ENCODE peak calls at places on chromosomes 13 and 19, in ten cellular contexts. One of them, this sample, is unnamed.

GRCh38 chr13:79775830-79776229 is 294.9 kb downstream of the NDFIP2 start:
- DNase-seq in AG09319: peak; percentile 49
- DNase-seq in stomach: peak; percentile 29
- DNase-seq in astrocyte: peak; percentile 72
- DNase-seq in fibroblast of mammary gland: peak; percentile 80
- DNase-seq in MCF 10A: peak; percentile 58
- DNase-seq in pancreas: no peak
- DNase-seq in IMR-90: peak; percentile 87
- DNase-seq in astrocyte of the spinal cord: peak; percentile 83
- DNase-seq in fibroblast of the aortic adventitia: peak; percentile 90
- DNase-seq in this sample: peak; percentile 68

GRCh38 chr19:388691-389090 is 20.3 kb downstream of the C2CD4C start:
- DNase-seq in stomach: no peak
- DNase-seq in astrocyte of the spinal cord: no peak
- DNase-seq in fibroblast of mammary gland: no peak
- DNase-seq in astrocyte: no peak
- DNase-seq in pancreas: no peak
- DNase-seq in fibroblast of the aortic adventitia: no peak
- DNase-seq in AG09319: no peak
- DNase-seq in MCF 10A: no peak
- DNase-seq in IMR-90: no peak
- DNase-seq in this sample: no peak

GRCh38 chr19:5041168-5042038 is 72.5 kb downstream of the KDM4B start:
- DNase-seq in AG09319: no peak
- DNase-seq in stomach: no peak
- DNase-seq in fibroblast of mammary gland: peak; percentile 47
- DNase-seq in pancreas: no peak
- DNase-seq in fibroblast of the aortic adventitia: peak; percentile 48
- DNase-seq in MCF 10A: no peak
- DNase-seq in astrocyte: no peak
- DNase-seq in IMR-90: no peak
- DNase-seq in astrocyte of the spinal cord: no peak
- DNase-seq in this sample: no peak

GRCh38 chr19:41785653-41786052 is 10.7 kb upstream of the CEACAM3 start:
- DNase-seq in AG09319: peak; percentile 10
- DNase-seq in astrocyte of the spinal cord: peak; percentile 62
- DNase-seq in fibroblast of the aortic adventitia: peak; percentile 72
- DNase-seq in astrocyte: peak; percentile 48
- DNase-seq in IMR-90: peak; percentile 65
- DNase-seq in pancreas: peak; percentile 45
- DNase-seq in stomach: peak; percentile 73
- DNase-seq in MCF 10A: peak; percentile 87
- DNase-seq in fibroblast of mammary gland: peak; percentile 75
- DNase-seq in this sample: peak; percentile 87

GRCh38 chr13:73767747-73768315 is 366.4 kb downstream of the KLF12 start:
- DNase-seq in astrocyte: no peak
- DNase-seq in stomach: no peak
- DNase-seq in MCF 10A: peak; percentile 16
- DNase-seq in pancreas: no peak
- DNase-seq in astrocyte of the spinal cord: no peak
- DNase-seq in fibroblast of mammary gland: no peak
- DNase-seq in AG09319: no peak
- DNase-seq in fibroblast of the aortic adventitia: no peak
- DNase-seq in IMR-90: no peak
- DNase-seq in this sample: peak; percentile 19

GRCh38 chr13:79779761-79780160 is 298.8 kb downstream of the NDFIP2 start:
- DNase-seq in stomach: no peak
- DNase-seq in fibroblast of the aortic adventitia: peak; percentile 90
- DNase-seq in MCF 10A: peak; percentile 83
- DNase-seq in IMR-90: peak; percentile 51
- DNase-seq in fibroblast of mammary gland: peak; percentile 82
- DNase-seq in astrocyte of the spinal cord: peak; percentile 47
- DNase-seq in pancreas: no peak
- DNase-seq in astrocyte: peak; percentile 62
- DNase-seq in AG09319: no peak
- DNase-seq in this sample: peak; percentile 85

GRCh38 chr19:12200020-12200419 is 37.1 kb downstream of the ZNF136 start:
- DNase-seq in AG09319: no peak
- DNase-seq in fibroblast of mammary gland: no peak
- DNase-seq in stomach: no peak
- DNase-seq in astrocyte: no peak
- DNase-seq in astrocyte of the spinal cord: no peak
- DNase-seq in fibroblast of the aortic adventitia: no peak
- DNase-seq in MCF 10A: no peak
- DNase-seq in IMR-90: no peak
- DNase-seq in pancreas: no peak
- DNase-seq in this sample: no peak

GRCh38 chr13:25847145-25847544 is 204.7 kb downstream of the SHISA2 start:
- DNase-seq in AG09319: no peak
- DNase-seq in astrocyte of the spinal cord: no peak
- DNase-seq in astrocyte: no peak
- DNase-seq in IMR-90: no peak
- DNase-seq in fibroblast of mammary gland: no peak
- DNase-seq in pancreas: no peak
- DNase-seq in stomach: no peak
- DNase-seq in fibroblast of the aortic adventitia: no peak
- DNase-seq in MCF 10A: no peak
- DNase-seq in this sample: no peak

GRCh38 chr19:45498411-45499195 is at the start of gene PPM1N:
- DNase-seq in MCF 10A: no peak
- DNase-seq in IMR-90: peak; percentile 17
- DNase-seq in AG09319: no peak
- DNase-seq in astrocyte: no peak
- DNase-seq in pancreas: no peak
- DNase-seq in stomach: no peak
- DNase-seq in fibroblast of mammary gland: no peak
- DNase-seq in fibroblast of the aortic adventitia: no peak
- DNase-seq in astrocyte of the spinal cord: no peak
- DNase-seq in this sample: no peak

GRCh38 chr13:36345438-36346221 is 564 bp downstream of the SPART start:
- DNase-seq in astrocyte: peak; percentile 86
- DNase-seq in astrocyte of the spinal cord: peak; percentile 88
- DNase-seq in stomach: peak; percentile 67
- DNase-seq in fibroblast of the aortic adventitia: peak; percentile 95
- DNase-seq in fibroblast of mammary gland: peak; percentile 93
- DNase-seq in pancreas: peak; percentile 36
- DNase-seq in AG09319: peak; percentile 78
- DNase-seq in IMR-90: peak; percentile 92
- DNase-seq in MCF 10A: peak; percentile 87
- DNase-seq in this sample: peak; percentile 75

GRCh38 chr13:112341976-112342735 is 34.0 kb upstream of the SPACA7 start:
- DNase-seq in AG09319: no peak
- DNase-seq in MCF 10A: no peak
- DNase-seq in fibroblast of mammary gland: no peak
- DNase-seq in pancreas: no peak
- DNase-seq in astrocyte: no peak
- DNase-seq in stomach: no peak
- DNase-seq in fibroblast of the aortic adventitia: no peak
- DNase-seq in IMR-90: no peak
- DNase-seq in astrocyte of the spinal cord: no peak
- DNase-seq in this sample: no peak

GRCh38 chr19:18503971-18504885 is 17.6 kb downstream of the ELL start:
- DNase-seq in stomach: peak; percentile 51
- DNase-seq in IMR-90: no peak
- DNase-seq in AG09319: no peak
- DNase-seq in astrocyte: no peak
- DNase-seq in fibroblast of the aortic adventitia: no peak
- DNase-seq in astrocyte of the spinal cord: no peak
- DNase-seq in MCF 10A: no peak
- DNase-seq in pancreas: peak; percentile 61
- DNase-seq in fibroblast of mammary gland: no peak
- DNase-seq in this sample: no peak

GRCh38 chr13:100828226-100828625 is 153.6 kb upstream of the TMTC4 start:
- DNase-seq in fibroblast of the aortic adventitia: no peak
- DNase-seq in IMR-90: no peak
- DNase-seq in fibroblast of mammary gland: no peak
- DNase-seq in AG09319: no peak
- DNase-seq in stomach: no peak
- DNase-seq in astrocyte: no peak
- DNase-seq in MCF 10A: no peak
- DNase-seq in pancreas: no peak
- DNase-seq in astrocyte of the spinal cord: no peak
- DNase-seq in this sample: no peak
- TF ChIP-seq CTCF in fibroblast of the aortic adventitia: no peak
- TF ChIP-seq CTCF in IMR-90: peak; percentile 5
- TF ChIP-seq CTCF in fibroblast of mammary gland: peak; percentile 9
- TF ChIP-seq CTCF in AG09319: no peak
- TF ChIP-seq CTCF in stomach: no peak
- TF ChIP-seq CTCF in astrocyte: no peak
- TF ChIP-seq CTCF in MCF 10A: no peak
- TF ChIP-seq CTCF in pancreas: no peak
- TF ChIP-seq CTCF in astrocyte of the spinal cord: peak; percentile 31
- TF ChIP-seq CTCF in this sample: peak; percentile 5

DNA sequence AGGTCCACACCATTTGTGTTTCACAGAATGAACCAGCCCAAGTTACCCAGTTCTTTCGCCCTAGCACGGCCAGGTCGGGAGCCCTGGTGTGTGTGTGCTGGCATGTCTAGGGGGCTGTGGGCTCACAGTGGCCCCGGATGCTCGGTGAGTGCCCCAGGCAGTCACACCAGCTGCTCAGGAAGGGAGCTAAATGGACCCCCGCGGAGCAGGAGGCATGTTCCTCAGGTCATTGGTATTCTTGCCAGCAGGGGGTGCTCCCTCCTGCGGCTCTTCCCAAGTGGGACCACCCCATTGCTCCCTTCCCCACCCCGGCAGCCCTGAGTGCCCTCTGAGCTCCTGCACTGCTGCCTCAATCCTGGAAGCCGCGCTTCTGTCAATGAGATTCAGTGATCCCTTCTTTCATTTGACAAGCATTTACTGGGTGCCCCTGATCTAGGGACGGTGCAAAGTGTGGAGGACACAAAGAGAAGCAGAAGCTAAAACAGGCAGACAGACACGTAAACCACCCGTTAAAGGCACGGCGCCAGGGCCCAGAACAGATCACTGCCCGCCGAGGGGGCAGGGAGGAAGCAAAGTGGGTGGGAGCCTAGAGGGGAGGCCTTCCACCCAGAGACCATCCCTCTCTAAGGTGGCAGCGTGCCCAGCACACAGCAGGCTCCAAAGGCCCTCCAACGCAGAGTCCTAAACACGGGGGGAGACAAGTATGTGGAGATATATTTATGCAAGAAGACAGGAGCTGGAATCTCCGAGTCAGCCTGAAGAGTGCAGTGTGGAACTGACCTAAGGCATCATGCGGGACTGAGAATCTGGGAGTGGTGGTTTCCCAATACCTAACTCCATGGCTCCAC is 5.2 kb upstream of the ADPRHL1 start:
- DNase-seq in stomach: no peak
- DNase-seq in fibroblast of the aortic adventitia: no peak
- DNase-seq in AG09319: no peak
- DNase-seq in pancreas: no peak
- DNase-seq in IMR-90: peak; percentile 55
- DNase-seq in astrocyte: peak; percentile 22
- DNase-seq in fibroblast of mammary gland: peak; percentile 16
- DNase-seq in astrocyte of the spinal cord: peak; percentile 63
- DNase-seq in MCF 10A: no peak
- DNase-seq in this sample: no peak
- TF ChIP-seq CTCF in stomach: no peak
- TF ChIP-seq CTCF in fibroblast of the aortic adventitia: peak; percentile 32
- TF ChIP-seq CTCF in AG09319: peak; percentile 27
- TF ChIP-seq CTCF in pancreas: no peak
- TF ChIP-seq CTCF in IMR-90: peak; percentile 37
- TF ChIP-seq CTCF in astrocyte: peak; percentile 37
- TF ChIP-seq CTCF in fibroblast of mammary gland: peak; percentile 39
- TF ChIP-seq CTCF in astrocyte of the spinal cord: peak; percentile 49
- TF ChIP-seq CTCF in MCF 10A: peak; percentile 26
- TF ChIP-seq CTCF in this sample: peak; percentile 27

GRCh38 chr13:99908129-99908805 is 63.3 kb downstream of the ZIC5 start:
- DNase-seq in MCF 10A: no peak
- DNase-seq in astrocyte of the spinal cord: peak; percentile 26
- DNase-seq in fibroblast of the aortic adventitia: peak; percentile 6
- DNase-seq in stomach: peak; percentile 71
- DNase-seq in IMR-90: no peak
- DNase-seq in fibroblast of mammary gland: no peak
- DNase-seq in AG09319: no peak
- DNase-seq in astrocyte: peak; percentile 23
- DNase-seq in pancreas: peak; percentile 64
- DNase-seq in this sample: no peak

GRCh38 chr13:99911965-99912566 is 59.5 kb downstream of the ZIC5 start:
- DNase-seq in astrocyte: no peak
- DNase-seq in astrocyte of the spinal cord: no peak
- DNase-seq in stomach: no peak
- DNase-seq in fibroblast of mammary gland: no peak
- DNase-seq in IMR-90: no peak
- DNase-seq in AG09319: no peak
- DNase-seq in pancreas: no peak
- DNase-seq in MCF 10A: no peak
- DNase-seq in fibroblast of the aortic adventitia: no peak
- DNase-seq in this sample: no peak

GRCh38 chr13:99911069-99911964 is 60.2 kb downstream of the ZIC5 start:
- DNase-seq in fibroblast of mammary gland: no peak
- DNase-seq in astrocyte of the spinal cord: no peak
- DNase-seq in AG09319: no peak
- DNase-seq in MCF 10A: no peak
- DNase-seq in IMR-90: no peak
- DNase-seq in astrocyte: no peak
- DNase-seq in stomach: no peak
- DNase-seq in pancreas: no peak
- DNase-seq in fibroblast of the aortic adventitia: no peak
- DNase-seq in this sample: no peak

GRCh38 chr13:99909097-99909835 is 62.3 kb downstream of the ZIC5 start:
- DNase-seq in fibroblast of mammary gland: no peak
- DNase-seq in pancreas: no peak
- DNase-seq in astrocyte of the spinal cord: no peak
- DNase-seq in stomach: no peak
- DNase-seq in fibroblast of the aortic adventitia: no peak
- DNase-seq in AG09319: no peak
- DNase-seq in IMR-90: no peak
- DNase-seq in MCF 10A: no peak
- DNase-seq in astrocyte: no peak
- DNase-seq in this sample: no peak

GRCh38 chr13:99909836-99910619 is 61.5 kb downstream of the ZIC5 start:
- DNase-seq in AG09319: no peak
- DNase-seq in fibroblast of the aortic adventitia: no peak
- DNase-seq in stomach: peak; percentile 59
- DNase-seq in fibroblast of mammary gland: no peak
- DNase-seq in MCF 10A: peak; percentile 38
- DNase-seq in IMR-90: no peak
- DNase-seq in pancreas: peak; percentile 69
- DNase-seq in astrocyte of the spinal cord: no peak
- DNase-seq in astrocyte: no peak
- DNase-seq in this sample: no peak
- TF ChIP-seq CTCF in AG09319: no peak
- TF ChIP-seq CTCF in fibroblast of the aortic adventitia: no peak
- TF ChIP-seq CTCF in stomach: no peak
- TF ChIP-seq CTCF in fibroblast of mammary gland: no peak
- TF ChIP-seq CTCF in MCF 10A: no peak
- TF ChIP-seq CTCF in IMR-90: no peak
- TF ChIP-seq CTCF in pancreas: no peak
- TF ChIP-seq CTCF in astrocyte of the spinal cord: no peak
- TF ChIP-seq CTCF in astrocyte: no peak
- TF ChIP-seq CTCF in this sample: no peak

DNA sequence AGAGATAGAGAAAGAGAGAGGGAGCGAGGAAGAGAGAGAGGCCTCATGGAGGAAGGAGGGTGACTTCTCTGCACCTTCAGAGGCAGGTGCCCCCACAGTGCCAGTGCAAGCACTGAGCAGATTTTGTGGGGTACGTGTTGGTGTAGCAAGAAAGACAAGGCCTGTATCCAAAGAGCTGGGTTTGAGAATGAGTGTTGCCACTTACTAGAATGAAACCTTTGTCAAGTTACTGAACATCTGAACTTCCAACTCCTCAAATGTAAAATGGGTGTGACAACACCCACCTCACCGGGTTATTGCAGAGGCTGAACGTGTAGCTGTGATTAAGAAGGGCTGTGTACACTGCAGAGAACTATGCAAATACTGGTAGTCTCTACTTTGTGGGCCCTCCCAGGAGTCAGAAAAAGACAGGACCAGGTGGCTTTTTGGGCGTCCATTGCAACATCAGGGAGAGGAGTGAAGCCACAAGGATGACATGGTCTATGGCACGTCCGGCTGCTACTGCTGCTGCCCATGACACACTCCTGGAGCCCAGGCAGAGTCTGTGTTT is 54.3 kb upstream of the ATP12A start:
- DNase-seq in fibroblast of the aortic adventitia: no peak
- DNase-seq in AG09319: no peak
- DNase-seq in astrocyte of the spinal cord: no peak
- DNase-seq in astrocyte: no peak
- DNase-seq in IMR-90: no peak
- DNase-seq in MCF 10A: no peak
- DNase-seq in stomach: peak; percentile 25
- DNase-seq in fibroblast of mammary gland: no peak
- DNase-seq in pancreas: no peak
- DNase-seq in this sample: no peak
- TF ChIP-seq CTCF in fibroblast of the aortic adventitia: no peak
- TF ChIP-seq CTCF in AG09319: no peak
- TF ChIP-seq CTCF in astrocyte of the spinal cord: no peak
- TF ChIP-seq CTCF in astrocyte: no peak
- TF ChIP-seq CTCF in IMR-90: no peak
- TF ChIP-seq CTCF in MCF 10A: no peak
- TF ChIP-seq CTCF in stomach: no peak
- TF ChIP-seq CTCF in fibroblast of mammary gland: no peak
- TF ChIP-seq CTCF in pancreas: no peak
- TF ChIP-seq CTCF in this sample: no peak